ENCODE peak calls at places on chromosomes 12 and 14, in eight cellular contexts. T is amygdala, X is MCF 10A, P is activated gamma-delta T cell treated with Interleukin-2 at 50 U/mL for 16 hours, L is epithelial cell of esophagus, D is mucosa of gallbladder, Y is AG09309, W is substantia nigra. N is an unnamed sample.

GRCh38 chr12:124610629-124611558 is 43.5 kb upstream of the NCOR2 start:
- DNase-seq in D (peak; percentile 43), P (no peak), L (no peak), X (no peak), Y (no peak), W (no peak), T (no peak), N (no peak)

GRCh38 chr14:58598028-58598850 is 39.5 kb upstream of the DACT1 start:
- DNase-seq in Y (no peak), L (no peak), T (no peak), D (no peak), P (no peak), X (no peak), W (no peak), N (no peak)

GRCh38 chr14:73014105-73014504 is 12.8 kb downstream of the ZFYVE1 start:
- DNase-seq in D (no peak), T (no peak), L (peak; percentile 45), Y (no peak), W (no peak), X (no peak), P (no peak), N (peak; percentile 4)

GRCh38 chr12:93785262-93786010 is 108.3 kb downstream of the CRADD start:
- DNase-seq in X (peak; percentile 94), W (no peak), T (peak; percentile 13), L (peak; percentile 86), P (no peak), Y (peak; percentile 86), D (peak; percentile 41), N (peak; percentile 93)

GRCh38 chr12:19978193-19978592 is 390.1 kb upstream of the PDE3A start:
- DNase-seq in W (no peak), Y (peak; percentile 95), X (peak; percentile 42), P (no peak), T (no peak), D (no peak), L (no peak), N (peak; percentile 100)

GRCh38 chr14:57712101-57712500 is 153.8 kb downstream of the SLC35F4 start:
- DNase-seq in Y (no peak), T (no peak), D (no peak), P (no peak), L (no peak), W (no peak), X (no peak), N (no peak)

GRCh38 chr14:78153069-78153351 is 17.2 kb upstream of the NRXN3 start:
- DNase-seq in L (peak; percentile 28), P (no peak), Y (no peak), W (no peak), D (no peak), X (peak; percentile 68), T (no peak), N (no peak)

GRCh38 chr14:54226558-54226957 is 170.2 kb upstream of the CDKN3 start:
- DNase-seq in Y (no peak), L (no peak), W (no peak), T (no peak), D (no peak), P (no peak), X (no peak), N (no peak)

GRCh38 chr14:100523536-100524025 is 63.6 kb downstream of the BEGAIN start:
- DNase-seq in T (no peak), W (no peak), P (no peak), Y (no peak), D (peak; percentile 6), L (no peak), X (no peak), N (no peak)

GRCh38 chr12:102232446-102232845 is 34.8 kb upstream of the PMCH start:
- DNase-seq in L (no peak), Y (peak; percentile 20), T (no peak), P (no peak), X (no peak), W (no peak), D (peak; percentile 13), N (no peak)

N was measured in skeletal muscle cell.